ENCODE peak calls at places on chromosomes 13 and 19, in six cellular contexts. I is iPS DF 19.7, L is progenitor cell of endocrine pancreas, P is A549, H is foreskin fibroblast, D is fibroblast of the aortic adventitia. J is an unnamed sample.

GRCh38 chr13:35549481-35549880 is 73.0 kb upstream of the MAB21L1 start:
- DNase-seq in I (no peak), L (no peak), P (peak; percentile 27), H (peak; percentile 79), D (peak; percentile 68), J (no peak)

GRCh38 chr19:15101479-15102082 is 5.6 kb upstream of the SYDE1 start:
- DNase-seq in I (no peak), L (no peak), P (peak; percentile 48), H (no peak), D (peak; percentile 54), J (no peak)

GRCh38 chr19:40358773-40359172 is 10.3 kb downstream of the PLD3 start:
- DNase-seq in I (no peak), L (no peak), P (no peak), H (no peak), D (no peak), J (no peak)

GRCh38 chr19:42850981-42851717 is 28.4 kb downstream of the PSG1 start:
- DNase-seq in I (no peak), L (no peak), P (peak; percentile 92), H (peak; percentile 97), D (peak; percentile 98), J (no peak)

GRCh38 chr13:44918323-44919102 is 70.8 kb downstream of the NUFIP1 start:
- DNase-seq in I (peak; percentile 84), L (peak; percentile 81), P (no peak), H (peak; percentile 98), D (peak; percentile 96), J (peak; percentile 56)

GRCh38 chr19:29800086-29800825 is 11.5 kb upstream of the CCNE1 start:
- DNase-seq in I (no peak), L (no peak), P (no peak), H (no peak), D (no peak), J (no peak)

GRCh38 chr13:113367771-113368170 is 3.8 kb upstream of the GRTP1 start:
- DNase-seq in I (no peak), L (peak; percentile 2), P (no peak), H (no peak), D (no peak), J (no peak)

GRCh38 chr13:49021953-49022352 is 46.2 kb downstream of the FNDC3A start:
- DNase-seq in I (no peak), L (no peak), P (no peak), H (no peak), D (no peak), J (no peak)

GRCh38 chr19:42289556-42290041 is 12.3 kb upstream of the PRR19 start:
- DNase-seq in I (no peak), L (no peak), P (no peak), H (no peak), D (no peak), J (no peak)

GRCh38 chr19:35776102-35776788 is 881 bp downstream of the ARHGAP33 start:
- DNase-seq in I (no peak), L (no peak), P (no peak), H (no peak), D (no peak), J (no peak)

J was measured in HuH-7.